ENCODE peak calls at places on chromosome 11, in eight cellular contexts. Z is naive thymus-derived CD8-positive, alpha-beta T cell; P is stimulated activated naive CD4-positive, alpha-beta T cell; U is fibroblast of the aortic adventitia; D is choroid plexus epithelial cell; F is ovary; G is neural progenitor cell; I is HAP-1. X is an unnamed sample.

GRCh38 chr11:120686516-120686915 is 175.0 kb downstream of the GRIK4 start:
- DNase-seq in Z (no peak), P (no peak), U (no peak), D (no peak), F (no peak), G (no peak), I (no peak), X (no peak)

GRCh38 chr11:67406969-67407699 is 3.3 kb downstream of the TBC1D10C start:
- DNase-seq in Z (no peak), P (peak), U (no peak), D (no peak), F (no peak), G (no peak), I (no peak), X (no peak)

GRCh38 chr11:118565062-118565461 is 669 bp downstream of the IFT46 start:
- DNase-seq in Z (no peak), P (no peak), U (peak), D (no peak), F (peak), G (no peak), I (no peak), X (no peak)

GRCh38 chr11:9799901-9800300 is 136.0 kb downstream of the SWAP70 start:
- DNase-seq in Z (no peak), P (no peak), U (peak), D (peak), F (no peak), G (no peak), I (peak), X (no peak)

GRCh38 chr11:123231263-123231662 is 36.2 kb upstream of the CLMP start:
- DNase-seq in Z (no peak), P (no peak), U (peak), D (peak), F (no peak), G (no peak), I (no peak), X (peak)

GRCh38 chr11:75518771-75519653 is 6.7 kb downstream of the GDPD5 start:
- DNase-seq in Z (no peak), P (no peak), U (no peak), D (no peak), F (no peak), G (peak), I (no peak), X (no peak)

GRCh38 chr11:35927730-35928129 is 16.1 kb upstream of the LDLRAD3 start:
- DNase-seq in Z (no peak), P (no peak), U (peak), D (peak), F (peak), G (no peak), I (no peak), X (peak)

GRCh38 chr11:71322192-71322735 is 69.9 kb upstream of the SHANK2 start:
- DNase-seq in Z (no peak), P (no peak), U (no peak), D (no peak), F (no peak), G (no peak), I (no peak), X (no peak)

GRCh38 chr11:113613619-113614018 is 92.5 kb downstream of the TMPRSS5 start:
- DNase-seq in Z (no peak), P (no peak), U (no peak), D (no peak), F (no peak), G (no peak), I (no peak), X (no peak)

GRCh38 chr11:117979481-117980211 is 6.5 kb upstream of the IL10RA start:
- DNase-seq in Z (no peak), P (no peak), U (no peak), D (no peak), F (no peak), G (no peak), I (no peak), X (no peak)

GRCh38 chr11:77151804-77152513 is 23.9 kb downstream of the MYO7A start:
- DNase-seq in Z (peak), P (no peak), U (no peak), D (peak), F (no peak), G (no peak), I (no peak), X (no peak)

GRCh38 chr11:32006799-32007388 is 84.0 kb upstream of the RCN1 start:
- DNase-seq in Z (no peak), P (no peak), U (peak), D (peak), F (no peak), G (peak), I (peak), X (peak)

GRCh38 chr11:281486-282161 is 3.4 kb downstream of the NLRP6 start:
- DNase-seq in Z (peak), P (no peak), U (no peak), D (no peak), F (no peak), G (no peak), I (peak), X (no peak)

GRCh38 chr11:124898711-124899110 is 1.0 kb upstream of the ROBO4 start:
- DNase-seq in Z (no peak), P (no peak), U (peak), D (no peak), F (peak), G (no peak), I (no peak), X (no peak)

GRCh38 chr11:60756307-60757032 is at the start of gene MS4A15:
- DNase-seq in Z (no peak), P (no peak), U (peak), D (peak), F (no peak), G (peak), I (peak), X (no peak)

GRCh38 chr11:64877390-64878222 is 815 bp downstream of the EHD1 start:
- DNase-seq in Z (peak), P (peak), U (no peak), D (no peak), F (peak), G (peak), I (peak), X (no peak)

GRCh38 chr11:120210651-120211521 is at the start of gene OAF:
- DNase-seq in Z (peak), P (peak), U (peak), D (peak), F (peak), G (peak), I (peak), X (peak)

GRCh38 chr11:69071086-69071800 is 22.5 kb downstream of the TPCN2 start:
- DNase-seq in Z (no peak), P (no peak), U (no peak), D (no peak), F (no peak), G (no peak), I (no peak), X (no peak)

GRCh38 chr11:44618561-44619425 is 53.3 kb downstream of the CD82 start:
- DNase-seq in Z (no peak), P (no peak), U (no peak), D (no peak), F (peak), G (no peak), I (peak), X (no peak)

GRCh38 chr11:96748639-96749370 is 359.0 kb downstream of the JRKL start:
- DNase-seq in Z (no peak), P (no peak), U (peak), D (peak), F (no peak), G (no peak), I (no peak), X (peak)

GRCh38 chr11:121777056-121777455 is 324.3 kb upstream of the SORL1-AS1 start:
- DNase-seq in Z (no peak), P (no peak), U (peak), D (no peak), F (no peak), G (no peak), I (no peak), X (no peak)

GRCh38 chr11:65663634-65664200 is 1.0 kb upstream of the RELA start:
- DNase-seq in Z (no peak), P (peak), U (peak), D (peak), F (peak), G (peak), I (peak), X (peak)

GRCh38 chr11:113138731-113139130 is 175.7 kb upstream of the TTC12 start:
- DNase-seq in Z (no peak), P (no peak), U (peak), D (no peak), F (no peak), G (no peak), I (no peak), X (no peak)

GRCh38 chr11:118306556-118306955 is 2.0 kb downstream of the CD3E start:
- DNase-seq in Z (no peak), P (no peak), U (no peak), D (no peak), F (no peak), G (no peak), I (no peak), X (peak)

GRCh38 chr11:128311742-128312719 is 275.3 kb downstream of the ETS1 start:
- DNase-seq in Z (no peak), P (no peak), U (no peak), D (no peak), F (no peak), G (no peak), I (no peak), X (no peak)

GRCh38 chr11:39239553-39239952 is 2219.9 kb downstream of the LRRC4C start:
- DNase-seq in Z (no peak), P (no peak), U (no peak), D (no peak), F (no peak), G (no peak), I (no peak), X (no peak)

GRCh38 chr11:12125609-12126149 is 15.3 kb downstream of the MICAL2 start:
- DNase-seq in Z (no peak), P (no peak), U (peak), D (no peak), F (no peak), G (no peak), I (no peak), X (peak)

GRCh38 chr11:47923667-47924066 is 56.7 kb upstream of the PTPRJ start:
- DNase-seq in Z (no peak), P (no peak), U (peak), D (peak), F (no peak), G (no peak), I (no peak), X (peak)